ENCODE peak calls at places on chromosomes 12 and 14, in seven cellular contexts. Z is GM23248, C is OCI-LY7, Q is MM.1S, S is HCT116, A is neural progenitor cell, L is GM23338. X is an unnamed sample.

GRCh38 chr12:56115329-56115728 is 1.1 kb upstream of the RPL41 start:
- DNase-seq in Z (peak; percentile 65), C (no peak), Q (no peak), S (no peak), A (peak; percentile 23), L (peak; percentile 42), X (no peak)

GRCh38 chr14:50801706-50802105 is 29.3 kb downstream of the NIN start:
- DNase-seq in Z (peak; percentile 76), C (no peak), Q (no peak), S (no peak), A (no peak), L (no peak), X (no peak)

GRCh38 chr14:68664225-68664681 is 128.6 kb downstream of the ZFP36L1 start:
- DNase-seq in Z (peak; percentile 15), C (no peak), Q (no peak), S (no peak), A (no peak), L (no peak), X (no peak)

GRCh38 chr12:69886101-69886500 is 61.1 kb downstream of the MYRFL start:
- DNase-seq in Z (no peak), C (no peak), Q (no peak), S (no peak), A (no peak), L (no peak), X (no peak)

GRCh38 chr12:27840229-27840999 is 60.4 kb upstream of the MANSC4 start:
- DNase-seq in Z (peak; percentile 44), C (peak; percentile 8), Q (peak; percentile 9), S (no peak), A (no peak), L (no peak), X (no peak)

GRCh38 chr14:83556746-83557460 is 1973.0 kb upstream of the FLRT2 start:
- DNase-seq in Z (peak; percentile 2), C (no peak), Q (no peak), S (no peak), A (no peak), L (no peak), X (no peak)

GRCh38 chr14:77722301-77722700 is 14.4 kb downstream of the SLIRP start:
- DNase-seq in Z (no peak), C (no peak), Q (no peak), S (no peak), A (no peak), L (no peak), X (no peak)

GRCh38 chr14:73472182-73473114 is 14.1 kb upstream of the NUMB start:
- DNase-seq in Z (peak; percentile 83), C (peak; percentile 79), Q (peak; percentile 51), S (peak; percentile 60), A (peak; percentile 71), L (peak; percentile 86), X (peak; percentile 70)

GRCh38 chr12:118377891-118378470 is 1.6 kb downstream of the SUDS3 start:
- DNase-seq in Z (peak; percentile 71), C (peak; percentile 68), Q (peak; percentile 32), S (peak; percentile 22), A (peak; percentile 50), L (peak; percentile 48), X (peak; percentile 43)

GRCh38 chr12:58500399-58500798 is 419.9 kb downstream of the LRIG3 start:
- DNase-seq in Z (peak; percentile 59), C (no peak), Q (no peak), S (no peak), A (no peak), L (no peak), X (no peak)

GRCh38 chr14:102899516-102899900 is 23.0 kb upstream of the AMN start:
- DNase-seq in Z (no peak), C (no peak), Q (no peak), S (no peak), A (no peak), L (no peak), X (no peak)

GRCh38 chr14:61754627-61755381 is 7.4 kb upstream of the SNAPC1 start:
- DNase-seq in Z (peak; percentile 21), C (no peak), Q (no peak), S (no peak), A (no peak), L (peak; percentile 46), X (no peak)

GRCh38 chr14:103518416-103519042 is 4.1 kb downstream of the CKB start:
- DNase-seq in Z (peak; percentile 63), C (peak; percentile 66), Q (no peak), S (no peak), A (peak; percentile 83), L (peak; percentile 91), X (peak; percentile 84)

GRCh38 chr12:13124661-13125505 is 21.4 kb upstream of the GSG1 start:
- DNase-seq in Z (peak; percentile 50), C (no peak), Q (no peak), S (no peak), A (peak; percentile 49), L (peak; percentile 2), X (peak; percentile 35)

GRCh38 chr14:95258754-95259593 is 60.7 kb downstream of the CLMN start:
- DNase-seq in Z (no peak), C (no peak), Q (no peak), S (no peak), A (no peak), L (no peak), X (no peak)

GRCh38 chr12:89183985-89184435 is 168.3 kb downstream of the DUSP6 start:
- DNase-seq in Z (peak; percentile 92), C (no peak), Q (no peak), S (no peak), A (no peak), L (no peak), X (peak; percentile 38)

GRCh38 chr12:11797317-11797913 is 147.9 kb downstream of the ETV6 start:
- DNase-seq in Z (peak; percentile 38), C (no peak), Q (no peak), S (no peak), A (no peak), L (no peak), X (no peak)

GRCh38 chr14:93073833-93074769 is 41.6 kb downstream of the ITPK1 start:
- DNase-seq in Z (peak; percentile 79), C (peak; percentile 21), Q (no peak), S (no peak), A (no peak), L (no peak), X (no peak)

DNA sequence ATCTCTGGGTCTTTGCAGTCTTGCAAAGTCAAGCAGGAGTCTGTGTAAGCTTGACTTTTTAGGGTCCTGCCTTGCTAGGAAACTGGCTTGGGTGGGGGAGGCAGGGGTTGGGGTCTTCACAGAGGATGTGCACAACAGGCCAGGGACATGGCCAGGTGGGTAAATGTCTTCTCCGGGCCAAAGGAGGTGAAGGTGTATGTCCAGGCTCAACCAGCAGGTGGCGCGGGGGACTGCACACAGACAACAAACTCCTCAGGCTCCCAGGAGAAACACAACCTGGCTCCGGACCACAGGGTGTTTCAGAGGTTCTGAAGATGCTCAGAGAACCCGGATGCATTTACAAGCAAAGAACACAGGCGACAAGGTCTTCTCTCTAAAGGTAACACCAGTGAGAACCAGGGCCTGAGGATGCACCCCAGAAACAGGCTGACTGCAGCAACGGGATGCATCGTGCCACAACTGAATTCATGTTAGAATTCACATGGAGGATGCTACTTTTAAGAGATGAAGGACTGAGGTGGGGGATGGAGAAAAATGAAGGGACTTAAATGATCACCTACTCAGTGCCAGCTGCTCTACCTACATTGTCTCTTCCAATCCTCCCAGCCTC is 56.0 kb downstream of the PLEKHG3 start:
- DNase-seq in Z (peak; percentile 52), C (peak; percentile 48), Q (peak; percentile 21), S (peak; percentile 24), A (peak; percentile 70), L (peak; percentile 78), X (peak; percentile 68)
- H3K4me1 ChIP-seq in Z (peaks cover 38% of the 10 kb centered on the region), C (no peaks in the 10 kb centered on the region), Q (no peaks in the 10 kb centered on the region), S (peaks cover 67% of the 10 kb centered on the region), A (peaks cover 42% of the 10 kb centered on the region), L (peaks cover 33% of the 10 kb centered on the region), X (peaks cover 83% of the 10 kb centered on the region)

GRCh38 chr14:82180057-82180620 is 646.5 kb upstream of the SEL1L start:
- DNase-seq in Z (no peak), C (no peak), Q (no peak), S (no peak), A (no peak), L (no peak), X (no peak)
- H3K4me3 ChIP-seq in Z (no peak overlapping the region), C (no peak overlapping the region), Q (no peak overlapping the region), S (no peak overlapping the region), A (no peak overlapping the region), L (no peak overlapping the region), X (no peak overlapping the region)

GRCh38 chr14:22002860-22003284 is 329.3 kb upstream of the OR4E1 start:
- DNase-seq in Z (peak; percentile 4), C (peak; percentile 31), Q (peak; percentile 61), S (peak; percentile 16), A (peak; percentile 79), L (peak; percentile 87), X (peak; percentile 62)
- TF ChIP-seq EZH2phosphoT487 in Z (no peak), C (no peak), Q (no peak), S (no peak), A (no peak), L (no peak), X (no peak)

GRCh38 chr14:90632868-90633267 is 183.4 kb downstream of the TTC7B start:
- DNase-seq in Z (no peak), C (no peak), Q (no peak), S (no peak), A (no peak), L (no peak), X (no peak)
- H3K4me1 ChIP-seq in Z (no peaks in the 10 kb centered on the region), C (peaks cover 7% of the 10 kb centered on the region), Q (peaks cover 35% of the 10 kb centered on the region), S (peaks cover 4% of the 10 kb centered on the region), A (no peaks in the 10 kb centered on the region), L (peaks cover 10% of the 10 kb centered on the region), X (peaks cover 6% of the 10 kb centered on the region)

GRCh38 chr12:109463776-109464175 is 13.3 kb downstream of the KCTD10 start:
- DNase-seq in Z (no peak), C (no peak), Q (no peak), S (no peak), A (no peak), L (no peak), X (no peak)
- H3K4me3 ChIP-seq in Z (peak overlapping the region; percentile 61), C (no peak overlapping the region), Q (no peak overlapping the region), S (no peak overlapping the region), A (no peak overlapping the region), L (peak overlapping the region; percentile 34), X (no peak overlapping the region)

GRCh38 chr14:37973031-37973908 is 234.4 kb upstream of the SSTR1 start:
- DNase-seq in Z (peak; percentile 54), C (no peak), Q (no peak), S (no peak), A (no peak), L (no peak), X (peak; percentile 15)
- TF ChIP-seq EZH2phosphoT487 in Z (no peak), C (no peak), Q (no peak), S (no peak), A (no peak), L (no peak), X (no peak)